ENCODE peak calls at places on chromosomes 3 and 15, in nine cellular contexts. M, E, V, W, J, K, Y, T and H are unnamed samples.

GRCh38 chr3:106338582-106339219 is 469.9 kb upstream of the CBLB start:
- DNase-seq in M (no peak), E (no peak), V (no peak), W (no peak), J (no peak), K (no peak), Y (no peak), T (no peak), H (no peak)

GRCh38 chr15:64396790-64397189 is 9.2 kb downstream of the TRIP4 start:
- DNase-seq in M (no peak), E (no peak), V (no peak), W (no peak), J (no peak), K (no peak), Y (no peak), T (no peak), H (no peak)

GRCh38 chr3:184337981-184338380 is 581 bp downstream of the FAM131A start:
- DNase-seq in M (no peak), E (no peak), V (no peak), W (no peak), J (no peak), K (no peak), Y (no peak), T (no peak), H (no peak)

GRCh38 chr15:74201656-74202420 is 749 bp downstream of the STRA6 start:
- DNase-seq in M (no peak), E (no peak), V (no peak), W (no peak), J (no peak), K (no peak), Y (no peak), T (peak; percentile 65), H (peak; percentile 82)

GRCh38 chr15:27123808-27124207 is 152.8 kb downstream of the GABRG3 start:
- DNase-seq in M (no peak), E (no peak), V (no peak), W (no peak), J (no peak), K (no peak), Y (no peak), T (no peak), H (no peak)

GRCh38 chr15:77421370-77421700 is 647 bp downstream of the HMG20A start:
- DNase-seq in M (no peak), E (peak; percentile 34), V (no peak), W (no peak), J (no peak), K (peak; percentile 30), Y (no peak), T (peak; percentile 12), H (peak; percentile 29)

GRCh38 chr3:186691676-186692075 is 25.5 kb upstream of the KNG1 start:
- DNase-seq in M (no peak), E (no peak), V (no peak), W (no peak), J (no peak), K (no peak), Y (no peak), T (no peak), H (no peak)

GRCh38 chr3:23198801-23199200 is 4.3 kb upstream of the UBE2E2 start:
- DNase-seq in M (no peak), E (no peak), V (no peak), W (peak; percentile 27), J (no peak), K (no peak), Y (no peak), T (no peak), H (no peak)

GRCh38 chr15:80942746-80943565 is 46.7 kb downstream of the MESD start:
- DNase-seq in M (no peak), E (no peak), V (peak; percentile 33), W (no peak), J (no peak), K (no peak), Y (no peak), T (no peak), H (no peak)

GRCh38 chr3:13296662-13297061 is 123.5 kb downstream of the NUP210 start:
- DNase-seq in M (no peak), E (peak; percentile 32), V (no peak), W (no peak), J (no peak), K (no peak), Y (no peak), T (no peak), H (peak; percentile 23)

GRCh38 chr15:71183063-71183462 is 67.8 kb downstream of the THSD4 start:
- DNase-seq in M (no peak), E (no peak), V (no peak), W (no peak), J (no peak), K (no peak), Y (no peak), T (no peak), H (no peak)

GRCh38 chr3:10627884-10628572 is 122.6 kb upstream of the ATP2B2 start:
- DNase-seq in M (no peak), E (peak; percentile 60), V (no peak), W (no peak), J (no peak), K (peak; percentile 17), Y (no peak), T (no peak), H (no peak)

GRCh38 chr3:15215996-15216395 is 9.9 kb downstream of the CAPN7 start:
- DNase-seq in M (no peak), E (no peak), V (no peak), W (no peak), J (no peak), K (no peak), Y (no peak), T (no peak), H (no peak)

GRCh38 chr3:39707314-39707909 is 102.0 kb upstream of the MYRIP start:
- DNase-seq in M (no peak), E (peak; percentile 40), V (no peak), W (peak; percentile 20), J (no peak), K (peak; percentile 68), Y (no peak), T (peak; percentile 55), H (peak; percentile 52)

GRCh38 chr15:62137216-62137884 is 27.7 kb downstream of the C2CD4B start:
- DNase-seq in M (no peak), E (peak; percentile 37), V (no peak), W (no peak), J (no peak), K (no peak), Y (no peak), T (no peak), H (no peak)

GRCh38 chr15:26771917-26772587 is 814 bp downstream of the GABRB3 start:
- DNase-seq in M (no peak), E (no peak), V (peak; percentile 38), W (no peak), J (no peak), K (no peak), Y (no peak), T (no peak), H (peak; percentile 25)

GRCh38 chr3:52339612-52340011 is 23.5 kb downstream of the DNAH1 start:
- DNase-seq in M (peak; percentile 53), E (peak; percentile 86), V (no peak), W (peak; percentile 71), J (peak; percentile 71), K (peak; percentile 72), Y (peak; percentile 37), T (peak; percentile 77), H (peak; percentile 77)

GRCh38 chr15:40038267-40038653 is 721 bp downstream of the SRP14 start:
- DNase-seq in M (no peak), E (peak; percentile 70), V (no peak), W (no peak), J (no peak), K (peak; percentile 55), Y (no peak), T (no peak), H (peak; percentile 47)

GRCh38 chr15:35963316-35963715 is 417.4 kb upstream of the DPH6 start:
- DNase-seq in M (no peak), E (no peak), V (no peak), W (no peak), J (no peak), K (no peak), Y (no peak), T (no peak), H (no peak)

GRCh38 chr3:10019326-10019725 is 6.9 kb upstream of the FANCD2 start:
- DNase-seq in M (no peak), E (no peak), V (no peak), W (no peak), J (no peak), K (no peak), Y (no peak), T (no peak), H (no peak)

GRCh38 chr15:92161039-92161670 is 232.5 kb upstream of the ST8SIA2 start:
- DNase-seq in M (no peak), E (peak; percentile 48), V (no peak), W (no peak), J (no peak), K (peak; percentile 38), Y (no peak), T (no peak), H (peak; percentile 29)

GRCh38 chr3:138082085-138082991 is 33.1 kb downstream of the DZIP1L start:
- DNase-seq in M (peak; percentile 8), E (peak; percentile 71), V (no peak), W (peak; percentile 62), J (no peak), K (peak; percentile 91), Y (no peak), T (peak; percentile 94), H (peak; percentile 87)

GRCh38 chr3:86801921-86802320 is 189.0 kb downstream of the VGLL3 start:
- DNase-seq in M (no peak), E (no peak), V (no peak), W (no peak), J (no peak), K (no peak), Y (no peak), T (no peak), H (no peak)

GRCh38 chr15:99671926-99672701 is 61.1 kb downstream of the LYSMD4 start:
- DNase-seq in M (no peak), E (no peak), V (no peak), W (no peak), J (no peak), K (no peak), Y (no peak), T (no peak), H (no peak)

GRCh38 chr3:40404591-40405198 is 17.7 kb downstream of the ENTPD3 start:
- DNase-seq in M (no peak), E (no peak), V (no peak), W (no peak), J (no peak), K (no peak), Y (no peak), T (no peak), H (no peak)